ENCODE peak calls at places on chromosomes 3 and 15, in eight cellular contexts. W is DND-41, M is T-cell, S is ascending aorta, P is fibroblast of pulmonary artery, R is dermis microvascular lymphatic vessel endothelial cell, A is left ventricle myocardium superior, L is smooth muscle cell of the brain vasculature. O is an unnamed sample.

GRCh38 chr3:49377483-49377882 is 19.3 kb upstream of the GPX1 start:
- DNase-seq in W (peak), M (peak), S (no peak), P (peak), R (no peak), A (no peak), L (no peak), O (no peak)

GRCh38 chr15:78449220-78449999 is 11.4 kb downstream of the IREB2 start:
- DNase-seq in W (no peak), M (no peak), S (no peak), P (no peak), R (peak), A (no peak), L (no peak), O (no peak)

GRCh38 chr3:125213946-125214542 is 1.5 kb upstream of the SLC12A8 start:
- DNase-seq in W (no peak), M (no peak), S (no peak), P (peak), R (no peak), A (no peak), L (no peak), O (no peak)

GRCh38 chr3:71172951-71173350 is 410.6 kb downstream of the FOXP1 start:
- DNase-seq in W (no peak), M (no peak), S (no peak), P (peak), R (no peak), A (no peak), L (no peak), O (no peak)

GRCh38 chr15:33132722-33133345 is 61.7 kb downstream of the FMN1 start:
- DNase-seq in W (peak), M (no peak), S (no peak), P (peak), R (peak), A (no peak), L (no peak), O (no peak)

GRCh38 chr15:81394609-81395008 is 20.6 kb upstream of the TMC3 start:
- DNase-seq in W (no peak), M (no peak), S (no peak), P (no peak), R (no peak), A (no peak), L (no peak), O (no peak)

GRCh38 chr3:72702390-72702789 is 145.9 kb downstream of the SHQ1 start:
- DNase-seq in W (no peak), M (no peak), S (no peak), P (no peak), R (no peak), A (peak), L (no peak), O (no peak)

GRCh38 chr3:45140392-45140791 is 5.8 kb downstream of the CDCP1 start:
- DNase-seq in W (no peak), M (no peak), S (no peak), P (peak), R (no peak), A (no peak), L (no peak), O (no peak)

GRCh38 chr3:152270145-152270870 is 1.6 kb downstream of the MBNL1 start:
- DNase-seq in W (peak), M (no peak), S (no peak), P (peak), R (peak), A (no peak), L (no peak), O (no peak)

GRCh38 chr15:66481107-66481856 is 16.3 kb downstream of the SNAPC5 start:
- DNase-seq in W (no peak), M (no peak), S (no peak), P (no peak), R (no peak), A (no peak), L (no peak), O (no peak)

GRCh38 chr3:112111785-112112402 is 21.2 kb downstream of the GCSAM start:
- DNase-seq in W (peak), M (peak), S (no peak), P (peak), R (peak), A (no peak), L (no peak), O (no peak)

O was measured in left lung.